ENCODE peak calls at places on chromosomes 3 and 15, in nine cellular contexts. W is heart left ventricle; E is non-pigmented ciliary epithelial cell; X is left ventricle myocardium superior; J is neural crest cell; Q is brain microvascular endothelial cell; M is activated effector memory CD4-positive, alpha-beta T cell treated with anti-CD3 and anti-CD28 coated beads, Interleukin-2, amount 50 U/mL, for 16 hours; K is activated CD8-positive, alpha-beta memory T cell treated with anti-CD3 and anti-CD28 coated beads for 48 hours; S is posterior vena cava. D is an unnamed sample.

GRCh38 chr3:45145681-45146614 is at the start of gene CDCP1:
- DNase-seq in E (no peak), J (no peak), W (no peak), M (no peak), K (no peak), Q (no peak), X (peak), S (peak), D (no peak)

GRCh38 chr15:40830884-40831283 is 2.4 kb upstream of the PPP1R14D start:
- DNase-seq in K (no peak), J (no peak), M (no peak), X (no peak), W (no peak), Q (no peak), S (no peak), E (no peak), D (no peak)

GRCh38 chr15:52385670-52386069 is 90.1 kb upstream of the MYO5C start:
- DNase-seq in M (no peak), X (no peak), S (no peak), Q (no peak), K (no peak), W (no peak), E (no peak), J (no peak), D (no peak)

GRCh38 chr15:94412979-94413741 is 181.8 kb downstream of the MCTP2 start:
- DNase-seq in Q (no peak), M (no peak), J (no peak), S (no peak), W (no peak), X (no peak), E (no peak), K (no peak), D (no peak)

GRCh38 chr15:56869573-56869972 is 48.9 kb upstream of the TCF12 start:
- DNase-seq in W (peak), K (no peak), E (no peak), S (peak), J (peak), M (peak), Q (peak), X (peak), D (no peak)

GRCh38 chr3:47536967-47537366 is 23.5 kb upstream of the ELP6 start:
- DNase-seq in S (peak), E (no peak), X (no peak), Q (no peak), M (no peak), J (no peak), W (no peak), K (no peak), D (peak)

GRCh38 chr3:45224824-45225464 is 1.1 kb downstream of the TMEM158 start:
- DNase-seq in X (peak), S (peak), M (peak), J (peak), E (peak), Q (peak), K (no peak), W (peak), D (peak)

GRCh38 chr3:95926904-95927501 is 887.4 kb upstream of the EPHA6 start:
- DNase-seq in W (no peak), S (no peak), M (no peak), E (no peak), X (no peak), Q (no peak), K (no peak), J (no peak), D (no peak)

GRCh38 chr15:63200464-63201242 is 11.2 kb downstream of the RAB8B start:
- DNase-seq in M (no peak), X (no peak), Q (no peak), K (no peak), S (no peak), J (no peak), W (no peak), E (no peak), D (no peak)

GRCh38 chr15:43483306-43484128 is 9.4 kb downstream of the TP53BP1 start:
- DNase-seq in E (no peak), M (no peak), J (no peak), W (no peak), K (no peak), Q (no peak), X (no peak), S (no peak), D (no peak)

GRCh38 chr3:125052671-125053303 is 3.0 kb downstream of the HEG1 start:
- DNase-seq in W (no peak), M (no peak), S (no peak), Q (peak), J (no peak), K (no peak), X (no peak), E (no peak), D (peak)

GRCh38 chr3:126447456-126448106 is 28.1 kb downstream of the ZXDC start:
- DNase-seq in S (peak), X (no peak), W (no peak), K (no peak), J (no peak), Q (no peak), E (no peak), M (no peak), D (peak)

GRCh38 chr3:98732239-98733054 is 30.7 kb upstream of the ST3GAL6 start:
- DNase-seq in K (no peak), X (peak), M (no peak), E (no peak), W (peak), Q (peak), J (peak), S (no peak), D (peak)

GRCh38 chr3:94004301-94004910 is 24.0 kb downstream of the STX19 start:
- DNase-seq in S (no peak), M (no peak), E (no peak), W (no peak), X (no peak), J (no peak), K (no peak), Q (peak), D (no peak)